ENCODE peak calls at places on chromosomes 3 and 15, in eight cellular contexts. E is ELF-1, A is IMR-90, Y is nephron progenitor cell, S is Right ventricle myocardium superior, R is natural killer cell, Z is NCI-H1930, N is iris pigment epithelial cell. P is an unnamed sample.
A peak's percentile ranks its signal among the peaks of the same experiment; 100 is the strongest.

GRCh38 chr15:94327356-94327936 is 96.1 kb downstream of the MCTP2 start:
- DNase-seq in E (no peak), A (peak; percentile 50), Y (peak; percentile 12), S (no peak), R (no peak), Z (no peak), N (peak; percentile 42), P (peak; percentile 13)

GRCh38 chr15:23648920-23649515 is 1.4 kb upstream of the MAGEL2 start:
- DNase-seq in E (no peak), A (no peak), Y (peak; percentile 70), S (peak; percentile 47), R (no peak), Z (peak; percentile 13), N (peak; percentile 12), P (no peak)

GRCh38 chr15:49815937-49816336 is 195.1 kb downstream of the DTWD1 start:
- DNase-seq in E (no peak), A (peak; percentile 76), Y (no peak), S (no peak), R (no peak), Z (no peak), N (peak; percentile 74), P (no peak)

GRCh38 chr3:69499899-69500316 is 114.0 kb upstream of the FRMD4B start:
- DNase-seq in E (no peak), A (no peak), Y (no peak), S (peak; percentile 76), R (no peak), Z (no peak), N (no peak), P (no peak)

GRCh38 chr15:56969265-56969895 is 50.9 kb downstream of the TCF12 start:
- DNase-seq in E (no peak), A (no peak), Y (no peak), S (no peak), R (no peak), Z (no peak), N (no peak), P (no peak)

GRCh38 chr3:12832350-12833225 is 8.8 kb downstream of the RPL32 start:
- DNase-seq in E (no peak), A (no peak), Y (no peak), S (no peak), R (no peak), Z (no peak), N (no peak), P (no peak)

GRCh38 chr3:134134240-134134639 is 104.5 kb upstream of the SLCO2A1 start:
- DNase-seq in E (no peak), A (no peak), Y (no peak), S (no peak), R (no peak), Z (no peak), N (no peak), P (no peak)

GRCh38 chr3:36524560-36524959 is 144.3 kb downstream of the STAC start:
- DNase-seq in E (no peak), A (no peak), Y (no peak), S (no peak), R (no peak), Z (no peak), N (no peak), P (no peak)

GRCh38 chr3:39413691-39414420 is 7.3 kb downstream of the RPSA start:
- DNase-seq in E (no peak), A (no peak), Y (no peak), S (no peak), R (no peak), Z (no peak), N (no peak), P (no peak)

P was measured in GM12891.